ENCODE peak calls at places on chromosomes 11 and 22, in nine cellular contexts. A is HFF-Myc; U is dorsolateral prefrontal cortex; N is coronary artery; V is CD4-positive, CD25-positive, alpha-beta regulatory T cell; F is CD8-positive, alpha-beta memory T cell; B is GM23248; W is adrenal gland; X is sigmoid colon. Q is an unnamed sample.

GRCh38 chr22:50104149-50104548 is 14.3 kb downstream of the MOV10L1 start:
- DNase-seq in B (no peak), V (no peak), X (no peak), A (no peak), F (no peak), N (no peak), W (no peak), U (no peak), Q (no peak)

GRCh38 chr11:131511794-131512193 is 141.4 kb downstream of the NTM start:
- DNase-seq in W (peak; percentile 30), U (no peak), N (no peak), V (no peak), A (no peak), X (no peak), B (peak; percentile 28), F (no peak), Q (no peak)

GRCh38 chr22:44816141-44816540 is 63.8 kb downstream of the ARHGAP8 start:
- DNase-seq in U (no peak), W (no peak), V (no peak), A (no peak), F (peak; percentile 12), X (peak; percentile 64), N (no peak), B (peak; percentile 8), Q (no peak)

GRCh38 chr22:24140357-24140756 is 40.9 kb upstream of the SUSD2 start:
- DNase-seq in V (no peak), F (no peak), B (no peak), U (peak; percentile 42), X (no peak), W (no peak), A (no peak), N (no peak), Q (no peak)

GRCh38 chr11:54558919-54559318 is 44.9 kb downstream of the OR4C46 start:
- DNase-seq in U (no peak), X (no peak), B (peak; percentile 1), V (no peak), N (no peak), W (no peak), A (no peak), F (no peak), Q (no peak)

GRCh38 chr22:46018859-46019258 is 41.9 kb upstream of the WNT7B start:
- DNase-seq in B (no peak), A (no peak), V (no peak), U (no peak), X (no peak), W (no peak), N (no peak), F (no peak), Q (no peak)

GRCh38 chr11:117381988-117382387 is 54.3 kb downstream of the CEP164 start:
- DNase-seq in F (no peak), W (no peak), A (no peak), B (no peak), N (no peak), V (no peak), U (no peak), X (peak; percentile 11), Q (no peak)

GRCh38 chr11:2275334-2276279 is 5.2 kb upstream of the ASCL2 start:
- DNase-seq in F (no peak), N (peak; percentile 66), U (no peak), B (no peak), X (peak; percentile 55), A (no peak), W (no peak), V (no peak), Q (no peak)

GRCh38 chr11:113474362-113475159 is 637 bp downstream of the DRD2 start:
- DNase-seq in X (no peak), B (peak; percentile 78), A (peak; percentile 46), V (peak; percentile 9), U (peak; percentile 47), F (peak; percentile 51), W (peak; percentile 67), N (no peak), Q (no peak)

GRCh38 chr11:102312656-102313055 is 4.6 kb upstream of the BIRC3 start:
- DNase-seq in U (no peak), N (no peak), X (no peak), B (peak; percentile 32), F (no peak), W (no peak), V (no peak), A (no peak), Q (no peak)

GRCh38 chr11:132472411-132473205 is 1059.7 kb downstream of the OPCML start:
- DNase-seq in N (no peak), U (peak; percentile 22), V (no peak), W (no peak), F (no peak), X (no peak), A (no peak), B (peak; percentile 77), Q (no peak)

GRCh38 chr11:118653684-118654390 is 25.6 kb downstream of the TREH start:
- DNase-seq in F (no peak), A (no peak), B (no peak), X (no peak), U (no peak), V (no peak), N (peak; percentile 38), W (no peak), Q (no peak)

GRCh38 chr22:30205281-30206115 is 41.1 kb downstream of the LIF start:
- DNase-seq in V (no peak), W (peak; percentile 53), N (peak; percentile 87), F (no peak), X (peak; percentile 87), A (peak; percentile 81), B (peak; percentile 97), U (no peak), Q (no peak)

GRCh38 chr22:29149841-29150555 is 55.7 kb upstream of the EMID1 start:
- DNase-seq in W (peak; percentile 75), X (peak; percentile 66), N (no peak), F (no peak), A (no peak), U (peak; percentile 39), B (no peak), V (no peak), Q (peak; percentile 44)

GRCh38 chr22:50310209-50310722 is 2.8 kb upstream of the PLXNB2 start:
- DNase-seq in X (no peak), N (no peak), A (no peak), B (no peak), F (no peak), V (no peak), W (no peak), U (no peak), Q (no peak)

GRCh38 chr22:24386814-24387550 is 40.4 kb upstream of the ADORA2A start:
- DNase-seq in V (no peak), B (no peak), A (no peak), W (no peak), N (no peak), X (no peak), U (no peak), F (no peak), Q (no peak)

DNA sequence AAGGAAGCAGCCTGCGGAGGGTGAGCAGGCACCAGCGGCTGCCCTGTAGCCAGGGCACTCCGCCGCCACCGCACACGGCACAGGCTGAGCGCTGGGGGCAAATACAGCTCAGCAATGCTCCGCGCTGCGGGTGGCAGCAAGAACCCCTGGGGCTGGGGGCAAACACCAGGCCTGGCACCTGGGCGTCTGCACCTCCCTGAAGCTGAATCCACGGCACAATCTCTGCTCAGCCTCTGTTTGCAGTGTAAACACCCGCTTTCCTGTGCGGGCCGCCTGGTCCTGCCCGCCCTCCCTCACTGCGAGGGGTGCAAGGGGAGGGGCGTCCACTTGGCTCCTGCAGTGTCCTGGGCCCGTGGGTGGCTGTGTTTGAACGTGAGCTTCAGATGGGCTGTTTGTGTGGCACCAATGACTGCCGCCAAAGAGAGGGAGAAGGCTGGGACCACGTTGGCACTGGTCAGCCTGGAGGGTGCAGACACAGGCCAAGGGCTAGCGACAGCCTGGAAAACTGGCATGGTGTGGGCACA is 14.8 kb upstream of the MPPED1 start:
- DNase-seq in A (no peak), B (no peak), V (no peak), W (no peak), X (no peak), U (no peak), F (no peak), N (no peak), Q (no peak)
- H3K4me3 ChIP-seq in A (no peak overlapping the region), B (no peak overlapping the region), V (no peak overlapping the region), W (no peak overlapping the region), X (no peak overlapping the region), U (no peak overlapping the region), F (no peak overlapping the region), N (no peak overlapping the region), Q (no peak overlapping the region)

GRCh38 chr22:36369004-36369921 is 18.5 kb downstream of the MYH9 start:
- DNase-seq in B (peak; percentile 39), W (no peak), F (peak; percentile 64), U (no peak), X (no peak), V (no peak), A (no peak), N (no peak), Q (no peak)
- H3K4me3 ChIP-seq in B (peak overlapping the region; percentile 14), W (no peak overlapping the region), F (peak overlapping the region; percentile 23), U (peak overlapping the region; percentile 26), X (peak overlapping the region; percentile 18), V (peak overlapping the region; percentile 82), A (no peak overlapping the region), N (peak overlapping the region; percentile 59), Q (peak overlapping the region; percentile 27)

DNA sequence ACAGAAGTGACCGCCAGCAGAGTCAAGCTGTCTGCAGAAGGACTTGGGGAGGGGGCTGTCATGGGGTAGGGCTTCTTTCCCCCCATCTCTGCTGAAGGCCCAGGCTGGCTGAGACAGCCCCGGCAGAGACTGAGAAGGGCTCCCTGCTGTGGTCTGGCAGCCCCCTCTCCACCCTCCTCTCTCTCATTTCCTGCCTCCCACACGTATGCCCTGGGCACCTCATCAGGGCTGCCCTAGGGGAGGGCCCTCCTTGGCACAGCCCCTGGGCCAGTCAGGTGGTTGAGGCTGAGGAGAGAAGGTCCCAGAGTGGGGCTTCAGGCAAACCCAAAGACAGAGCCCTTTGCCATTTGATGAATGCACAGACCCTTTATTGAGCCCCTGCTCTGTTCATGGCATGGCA is 3.6 kb downstream of the RASD2 start:
- DNase-seq in W (no peak), N (no peak), X (no peak), B (peak; percentile 17), F (no peak), V (no peak), A (no peak), U (no peak), Q (no peak)
- H3K4me3 ChIP-seq in W (no peak overlapping the region), N (no peak overlapping the region), X (no peak overlapping the region), B (no peak overlapping the region), F (no peak overlapping the region), V (no peak overlapping the region), A (no peak overlapping the region), U (peak overlapping the region; percentile 71), Q (no peak overlapping the region)

DNA sequence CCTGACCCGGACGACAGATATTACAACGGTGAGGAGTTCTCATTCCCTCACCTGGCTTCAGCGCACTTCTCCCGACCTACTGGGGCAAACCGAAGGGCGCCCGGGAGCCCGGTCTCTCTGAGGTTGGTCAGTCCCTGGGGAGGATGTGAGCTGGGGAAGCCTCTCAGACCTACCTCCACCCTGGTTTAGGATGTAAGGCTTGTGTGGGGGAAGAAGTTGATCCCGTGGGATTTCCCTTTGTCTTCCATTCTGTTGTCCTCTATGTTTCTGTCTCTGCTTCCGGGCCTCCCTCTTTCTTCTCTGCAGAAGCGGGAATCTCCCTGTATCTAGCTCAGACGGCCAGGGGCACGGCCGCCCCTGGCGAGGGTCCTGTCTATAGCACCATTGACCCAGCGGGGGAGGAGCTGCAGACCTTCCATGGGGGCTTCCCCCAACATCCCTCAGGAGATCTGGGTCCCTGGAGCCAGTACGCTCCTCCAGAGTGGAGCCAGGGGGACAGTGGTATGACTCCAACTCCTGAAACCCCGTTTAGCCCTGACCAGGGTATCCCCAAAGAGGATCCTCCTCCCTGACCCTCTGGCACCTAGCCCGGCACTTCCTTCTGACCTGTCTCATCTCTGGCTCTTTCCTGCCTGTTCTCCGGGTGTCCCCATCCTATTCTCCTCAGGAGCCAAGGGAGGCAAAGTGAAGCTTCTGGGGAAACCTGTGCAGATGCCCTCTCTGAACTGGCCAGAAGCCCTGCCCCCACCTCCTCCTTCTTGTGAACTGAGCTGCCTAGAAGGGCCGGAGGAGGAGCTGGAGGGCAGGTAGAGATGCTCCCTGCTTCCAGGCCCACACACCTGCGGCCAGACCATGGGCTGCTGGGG is 12.6 kb downstream of the ROBO3 start:
- DNase-seq in F (peak; percentile 33), B (no peak), V (no peak), A (no peak), X (peak; percentile 64), U (no peak), W (no peak), N (peak; percentile 73), Q (no peak)
- H3K4me3 ChIP-seq in F (no peak overlapping the region), B (no peak overlapping the region), V (no peak overlapping the region), A (peak overlapping the region; percentile 55), X (peak overlapping the region; percentile 60), U (peak overlapping the region; percentile 71), W (no peak overlapping the region), N (peak overlapping the region; percentile 81), Q (no peak overlapping the region)

Q was measured in Peyer's patch.